ENCODE peak calls at places on chromosomes 16 and 17, in five cellular contexts. I, C, X, U and T are unnamed samples.

GRCh38 chr16:81366316-81366932 is 51.7 kb downstream of the GAN start:
- DNase-seq in I (no peak), C (no peak), X (peak), U (peak), T (no peak)

GRCh38 chr16:11128211-11129123 is 127.5 kb downstream of the SOCS1 start:
- DNase-seq in I (peak), C (no peak), X (no peak), U (peak), T (no peak)

GRCh38 chr16:66357523-66357928 is 9.0 kb upstream of the CDH5 start:
- DNase-seq in I (no peak), C (no peak), X (no peak), U (peak), T (no peak)

GRCh38 chr17:45953561-45953960 is 45.5 kb upstream of the STH start:
- DNase-seq in I (no peak), C (no peak), X (no peak), U (no peak), T (no peak)

GRCh38 chr17:43661699-43662431 is at the start of gene MEOX1:
- DNase-seq in I (no peak), C (no peak), X (no peak), U (peak), T (peak)

GRCh38 chr16:85821441-85821901 is 22.0 kb downstream of the COX4I1 start:
- DNase-seq in I (peak), C (peak), X (peak), U (peak), T (peak)

GRCh38 chr17:73765824-73766563 is 121.7 kb upstream of the SDK2 start:
- DNase-seq in I (no peak), C (no peak), X (no peak), U (no peak), T (no peak)

GRCh38 chr16:79500305-79500704 is 100.2 kb downstream of the MAF start:
- DNase-seq in I (no peak), C (no peak), X (no peak), U (no peak), T (no peak)

GRCh38 chr17:7214300-7215135 is 5.1 kb downstream of the DLG4 start:
- DNase-seq in I (peak), C (peak), X (peak), U (peak), T (peak)

GRCh38 chr17:28216032-28216431 is 103.0 kb upstream of the TMEM97 start:
- DNase-seq in I (no peak), C (no peak), X (no peak), U (no peak), T (no peak)

GRCh38 chr16:67055712-67056487 is 27.0 kb downstream of the CBFB start:
- DNase-seq in I (no peak), C (no peak), X (no peak), U (peak), T (no peak)

GRCh38 chr17:62675701-62676100 is 48.2 kb downstream of the MRC2 start:
- DNase-seq in I (no peak), C (no peak), X (no peak), U (no peak), T (no peak)

GRCh38 chr17:64387145-64387473 is 3.6 kb downstream of the PECAM1 start:
- DNase-seq in I (no peak), C (no peak), X (no peak), U (no peak), T (no peak)

GRCh38 chr17:1487939-1488825 is 4.3 kb downstream of the MYO1C start:
- DNase-seq in I (peak), C (no peak), X (peak), U (peak), T (peak)

GRCh38 chr16:53129281-53130192 is 74.7 kb downstream of the CHD9 start:
- DNase-seq in I (no peak), C (no peak), X (no peak), U (peak), T (no peak)

GRCh38 chr16:50478773-50479149 is 69.4 kb upstream of the NKD1 start:
- DNase-seq in I (no peak), C (no peak), X (no peak), U (no peak), T (no peak)

GRCh38 chr17:38322156-38322779 is 21.5 kb downstream of the GPR179 start:
- DNase-seq in I (peak), C (peak), X (peak), U (peak), T (peak)

GRCh38 chr16:3094289-3095027 is 4.6 kb downstream of the ZSCAN10 start:
- DNase-seq in I (no peak), C (no peak), X (peak), U (peak), T (peak)

GRCh38 chr16:11412175-11412904 is 67.1 kb downstream of the RMI2 start:
- DNase-seq in I (no peak), C (no peak), X (no peak), U (no peak), T (no peak)

GRCh38 chr17:19348806-19349205 is 13.7 kb downstream of the B9D1 start:
- DNase-seq in I (no peak), C (no peak), X (no peak), U (no peak), T (no peak)

GRCh38 chr17:46802831-46803230 is 15.7 kb downstream of the WNT3 start:
- DNase-seq in I (no peak), C (no peak), X (no peak), U (no peak), T (no peak)

GRCh38 chr17:49227436-49228261 is 2.9 kb downstream of the PHOSPHO1 start:
- DNase-seq in I (peak), C (peak), X (peak), U (peak), T (peak)

GRCh38 chr17:10838682-10839081 is 795 bp upstream of the PIRT start:
- DNase-seq in I (no peak), C (no peak), X (no peak), U (no peak), T (no peak)

GRCh38 chr17:79799538-79800324 is 2.9 kb upstream of the CBX8 start:
- DNase-seq in I (no peak), C (no peak), X (no peak), U (no peak), T (no peak)

GRCh38 chr17:12085076-12085949 is 64.6 kb downstream of the MAP2K4 start:
- DNase-seq in I (no peak), C (no peak), X (no peak), U (no peak), T (no peak)

GRCh38 chr16:89641719-89642187 is 15.8 kb downstream of the CHMP1A start:
- DNase-seq in I (no peak), C (no peak), X (no peak), U (no peak), T (no peak)

GRCh38 chr16:2043296-2043979 is 4.2 kb downstream of the NTHL1 start:
- DNase-seq in I (no peak), C (no peak), X (no peak), U (no peak), T (no peak)

GRCh38 chr17:80281516-80281915 is 20.9 kb downstream of the RNF213 start:
- DNase-seq in I (no peak), C (no peak), X (no peak), U (no peak), T (no peak)

GRCh38 chr17:27666831-27667560 is 36.0 kb downstream of the LGALS9 start:
- DNase-seq in I (no peak), C (no peak), X (no peak), U (no peak), T (no peak)

GRCh38 chr16:81838794-81839193 is 59.7 kb downstream of the PLCG2 start:
- DNase-seq in I (no peak), C (no peak), X (no peak), U (no peak), T (no peak)

GRCh38 chr17:79008666-79009387 is 737 bp downstream of the CANT1 start:
- DNase-seq in I (no peak), C (no peak), X (no peak), U (no peak), T (no peak)

GRCh38 chr16:56620311-56620897 is 5.2 kb upstream of the MT1E start:
- DNase-seq in I (no peak), C (no peak), X (no peak), U (no peak), T (no peak)

GRCh38 chr17:38444151-38444550 is 15.9 kb downstream of the ARHGAP23 start:
- DNase-seq in I (peak), C (peak), X (no peak), U (peak), T (peak)